ENCODE peak calls at places on chromosomes 2 and 18, in four cellular contexts. R is GM12878, C is K562, Q is A549. L is an unnamed sample.

GRCh38 chr2:68561372-68561771 is 82.0 kb upstream of the PROKR1 start:
- DNase-seq in R (no peak), C (no peak), Q (no peak), L (no peak)

GRCh38 chr2:60168247-60168646 is 385.2 kb downstream of the BCL11A start:
- DNase-seq in R (no peak), C (no peak), Q (no peak), L (no peak)

GRCh38 chr2:10370390-10370789 is 67.7 kb downstream of the HPCAL1 start:
- DNase-seq in R (no peak), C (no peak), Q (no peak), L (no peak)

GRCh38 chr2:43248621-43249020 is 22.2 kb upstream of the ZFP36L2 start:
- DNase-seq in R (no peak), C (no peak), Q (no peak), L (no peak)

GRCh38 chr18:24187049-24187448 is 48.2 kb downstream of the CABYR start:
- DNase-seq in R (no peak), C (no peak), Q (no peak), L (no peak)

GRCh38 chr18:48777026-48777736 is 173.6 kb downstream of the SMAD7 start:
- DNase-seq in R (no peak), C (peak; percentile 76), Q (peak; percentile 42), L (peak; percentile 20)

GRCh38 chr2:173999272-173999671 is 34.1 kb upstream of the SP3 start:
- DNase-seq in R (no peak), C (no peak), Q (no peak), L (no peak)

GRCh38 chr2:152456262-152456661 is 121.3 kb downstream of the FMNL2 start:
- DNase-seq in R (no peak), C (no peak), Q (peak; percentile 25), L (peak; percentile 20)

GRCh38 chr2:208062113-208062512 is 36.8 kb upstream of the PLEKHM3 start:
- DNase-seq in R (no peak), C (peak; percentile 33), Q (peak; percentile 65), L (peak; percentile 54)

GRCh38 chr2:80947601-80948130 is 643.1 kb upstream of the LRRTM1 start:
- DNase-seq in R (no peak), C (no peak), Q (no peak), L (no peak)

GRCh38 chr2:40436093-40436475 is 15.8 kb downstream of the SLC8A1 start:
- DNase-seq in R (no peak), C (no peak), Q (no peak), L (peak; percentile 24)

GRCh38 chr2:225196579-225196978 is 154.3 kb upstream of the DOCK10 start:
- DNase-seq in R (no peak), C (no peak), Q (no peak), L (peak; percentile 12)

GRCh38 chr18:55503167-55503820 is 84.7 kb downstream of the TCF4 start:
- DNase-seq in R (no peak), C (no peak), Q (no peak), L (peak; percentile 45)

GRCh38 chr2:34474646-34475045 is 875.5 kb upstream of the FAM98A start:
- DNase-seq in R (no peak), C (no peak), Q (no peak), L (no peak)

GRCh38 chr2:159137511-159138101 is 148.9 kb downstream of the WDSUB1 start:
- DNase-seq in R (no peak), C (no peak), Q (no peak), L (no peak)

GRCh38 chr18:58822944-58823343 is 41.7 kb upstream of the ZNF532 start:
- DNase-seq in R (no peak), C (no peak), Q (no peak), L (no peak)

GRCh38 chr2:182522428-182522896 is 95.6 kb upstream of the PDE1A start:
- DNase-seq in R (no peak), C (no peak), Q (no peak), L (no peak)

GRCh38 chr18:40159141-40160017 is 1795.7 kb upstream of the PIK3C3 start:
- DNase-seq in R (peak; percentile 1), C (no peak), Q (peak; percentile 21), L (peak; percentile 40)

GRCh38 chr2:28447943-28448737 is 47.7 kb upstream of the PLB1 start:
- DNase-seq in R (no peak), C (no peak), Q (peak; percentile 41), L (peak; percentile 91)
- TF ChIP-seq ELK1 in R (no peak), C (no peak), Q (no peak), L (no peak)

GRCh38 chr18:22470511-22471181 is 52.9 kb upstream of the CTAGE1 start:
- DNase-seq in R (no peak), C (no peak), Q (peak; percentile 24), L (peak; percentile 73)

GRCh38 chr18:22470141-22470510 is 52.4 kb upstream of the CTAGE1 start:
- DNase-seq in R (no peak), C (no peak), Q (no peak), L (peak; percentile 69)

GRCh38 chr18:22475426-22476100 is 57.8 kb upstream of the CTAGE1 start:
- DNase-seq in R (no peak), C (no peak), Q (no peak), L (no peak)

GRCh38 chr18:22471546-22472131 is 53.9 kb upstream of the CTAGE1 start:
- DNase-seq in R (no peak), C (no peak), Q (no peak), L (peak; percentile 64)

GRCh38 chr18:22473366-22473765 is 55.7 kb upstream of the CTAGE1 start:
- DNase-seq in R (no peak), C (no peak), Q (no peak), L (no peak)
- TF ChIP-seq ELK1 in R (no peak), C (no peak), Q (no peak), L (no peak)

DNA sequence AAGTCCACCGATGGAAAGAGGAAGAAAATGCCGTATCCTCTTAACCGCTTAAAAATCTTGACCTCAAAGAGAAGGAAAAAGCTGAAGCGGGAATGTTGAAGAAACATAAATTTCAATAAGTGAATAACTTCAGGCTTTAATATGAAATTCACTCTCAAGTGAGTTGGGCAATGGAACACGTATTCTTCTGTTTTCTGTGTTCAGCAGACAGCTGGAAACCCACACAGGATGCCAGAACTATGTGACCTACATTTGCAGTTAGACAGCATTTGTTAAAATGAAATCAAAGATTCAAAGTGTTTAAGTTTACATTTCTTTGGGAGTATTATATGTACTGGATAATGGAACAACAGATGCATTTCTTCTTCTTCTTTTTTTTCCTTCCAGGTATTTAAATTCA is 80.5 kb upstream of the SPATS2L start:
- DNase-seq in R (no peak), C (no peak), Q (no peak), L (peak; percentile 28)
- TF ChIP-seq ELK1 in R (no peak), C (no peak), Q (no peak), L (no peak)

GRCh38 chr18:22902093-22902492 is 31.0 kb upstream of the RBBP8 start:
- DNase-seq in R (no peak), C (no peak), Q (no peak), L (no peak)

GRCh38 chr18:22899421-22899820 is 33.7 kb upstream of the RBBP8 start:
- DNase-seq in R (no peak), C (no peak), Q (no peak), L (no peak)

GRCh38 chr18:22900558-22901183 is 32.5 kb upstream of the RBBP8 start:
- DNase-seq in R (no peak), C (no peak), Q (no peak), L (peak; percentile 3)
- TF ChIP-seq ELK1 in R (no peak), C (no peak), Q (no peak), L (no peak)

DNA sequence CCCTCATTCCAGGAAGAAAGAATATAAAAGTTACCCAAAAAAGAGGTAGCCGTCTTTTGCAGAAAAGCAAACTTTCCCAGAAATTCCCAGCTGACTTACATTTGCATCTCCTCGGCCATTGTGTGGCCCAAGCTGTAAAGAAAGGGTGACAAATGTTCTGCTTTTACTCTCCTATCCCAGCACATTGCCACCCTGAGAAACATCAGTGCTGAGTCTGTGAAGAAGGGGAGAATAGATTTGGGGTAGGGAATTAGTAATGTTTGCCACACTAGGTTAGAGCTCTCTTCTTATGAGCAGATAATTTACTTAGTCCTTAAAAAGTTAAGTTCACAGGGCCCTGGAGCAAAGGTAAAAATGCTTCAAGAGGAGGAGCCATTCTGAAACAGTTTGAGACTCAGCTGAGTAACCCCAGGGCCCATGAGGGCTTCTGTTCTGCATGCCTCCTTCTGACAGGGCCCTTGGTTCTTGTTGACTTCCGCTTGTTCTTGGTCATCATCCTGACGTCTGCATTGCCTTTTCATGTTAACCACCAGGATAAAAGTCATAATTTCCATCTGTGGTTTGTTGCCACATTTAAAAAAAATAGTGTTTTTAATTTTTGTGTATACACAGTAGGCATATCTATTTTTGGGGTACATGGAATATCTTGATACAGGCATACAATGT is 550.7 kb downstream of the RNF144A start:
- DNase-seq in R (no peak), C (no peak), Q (no peak), L (no peak)
- TF ChIP-seq ELK1 in R (no peak), C (no peak), Q (no peak), L (no peak)

GRCh38 chr2:120983344-120983743 is 247.7 kb downstream of the GLI2 start:
- DNase-seq in R (no peak), C (no peak), Q (no peak), L (peak; percentile 67)
- TF ChIP-seq ELK1 in R (no peak), C (no peak), Q (no peak), L (no peak)

DNA sequence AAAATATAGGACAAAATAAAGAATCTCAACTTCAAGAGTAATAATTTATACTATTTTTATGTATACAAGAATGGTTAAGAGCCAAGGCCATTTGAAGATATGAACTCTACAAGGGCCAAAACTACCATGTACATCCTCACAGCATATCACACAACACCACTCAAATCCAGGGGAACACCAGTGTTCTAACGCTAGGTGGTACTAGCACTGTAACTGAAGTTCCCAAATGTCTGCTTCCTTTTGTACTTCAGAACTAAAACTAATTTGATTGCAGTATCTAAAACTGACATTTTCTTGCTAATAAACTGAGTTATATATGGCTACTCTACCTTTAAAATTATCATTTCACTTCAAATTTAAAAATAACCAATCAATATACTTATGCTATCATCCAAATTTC is 47.0 kb downstream of the REV1 start:
- DNase-seq in R (no peak), C (no peak), Q (peak; percentile 24), L (peak; percentile 28)
- TF ChIP-seq ELK1 in R (no peak), C (no peak), Q (no peak), L (no peak)

GRCh38 chr18:7789853-7790552 is 222.9 kb downstream of the PTPRM start:
- DNase-seq in R (no peak), C (no peak), Q (peak; percentile 63), L (peak; percentile 55)
- TF ChIP-seq ELK1 in R (no peak), C (no peak), Q (no peak), L (no peak)

GRCh38 chr2:238291550-238292281 is 3.3 kb upstream of the PER2 start:
- DNase-seq in R (no peak), C (no peak), Q (no peak), L (no peak)

GRCh38 chr2:238290715-238291549 is 2.5 kb upstream of the PER2 start:
- DNase-seq in R (no peak), C (no peak), Q (peak; percentile 91), L (no peak)

GRCh38 chr2:238289574-238289973 is 1.2 kb upstream of the PER2 start:
- DNase-seq in R (no peak), C (no peak), Q (no peak), L (no peak)

GRCh38 chr2:238288650-238289573 is 502 bp upstream of the PER2 start:
- DNase-seq in R (peak; percentile 92), C (peak; percentile 87), Q (peak; percentile 99), L (peak; percentile 99)

GRCh38 chr2:238290079-238290478 is 1.7 kb upstream of the PER2 start:
- DNase-seq in R (no peak), C (peak; percentile 54), Q (peak; percentile 100), L (no peak)
- TF ChIP-seq ELK1 in R (no peak), C (no peak), Q (no peak), L (no peak)

L was measured in IMR-90.